ENCODE peak calls at places on chromosomes 1 and 21, in six cellular contexts. H is CD4-positive, alpha-beta T cell; R is upper lobe of right lung; B is thoracic aorta; A is heart left ventricle; G is pancreas. Z is an unnamed sample. For H3K9me3, the result is how much of the 10 kb centered on the place peaks cover.

GRCh38 chr1:78375996-78376395 is 114.8 kb upstream of the PTGFR start:
- DNase-seq in H (no peak), R (no peak), B (no peak), A (no peak), G (no peak), Z (no peak)

GRCh38 chr1:55965981-55966461 is 613.3 kb downstream of the PLPP3 start:
- DNase-seq in H (no peak), R (no peak), B (no peak), A (no peak), G (no peak), Z (no peak)

GRCh38 chr1:72845342-72845741 is 563.0 kb upstream of the NEGR1 start:
- DNase-seq in H (no peak), R (no peak), B (no peak), A (no peak), G (no peak), Z (no peak)

GRCh38 chr1:22078133-22078532 is 25.6 kb downstream of the CDC42 start:
- DNase-seq in H (no peak), R (no peak), B (no peak), A (no peak), G (no peak), Z (no peak)

GRCh38 chr1:200590001-200590400 is 30.6 kb downstream of the KIF14 start:
- DNase-seq in H (no peak), R (no peak), B (no peak), A (no peak), G (no peak), Z (no peak)

GRCh38 chr1:214425101-214425500 is 126.3 kb downstream of the PTPN14 start:
- DNase-seq in H (no peak), R (no peak), B (no peak), A (no peak), G (no peak), Z (no peak)

GRCh38 chr1:37999434-38000232 is 5.7 kb downstream of the FHL3 start:
- DNase-seq in H (no peak), R (no peak), B (no peak), A (peak), G (no peak), Z (no peak)

GRCh38 chr1:150973258-150973825 is 1.3 kb downstream of the CERS2 start:
- DNase-seq in H (no peak), R (peak), B (no peak), A (no peak), G (peak), Z (no peak)

GRCh38 chr21:44739316-44739715 is 27.9 kb upstream of the TSPEAR start:
- DNase-seq in H (no peak), R (no peak), B (no peak), A (no peak), G (no peak), Z (no peak)

GRCh38 chr1:45803299-45803780 is at the start of gene MAST2:
- DNase-seq in H (peak), R (peak), B (peak), A (peak), G (peak), Z (peak)

GRCh38 chr1:114229368-114229767 is 75.7 kb upstream of the SYT6 start:
- DNase-seq in H (no peak), R (no peak), B (no peak), A (no peak), G (no peak), Z (no peak)

GRCh38 chr1:7525664-7526063 is 245.4 kb upstream of the VAMP3 start:
- DNase-seq in H (no peak), R (no peak), B (no peak), A (no peak), G (no peak), Z (no peak)

GRCh38 chr1:33497410-33497809 is 25.0 kb downstream of the ZSCAN20 start:
- DNase-seq in H (no peak), R (no peak), B (no peak), A (no peak), G (no peak), Z (no peak)
- H3K9me3 ChIP-seq in H (under half), R (under half), B (under half), A (under half), G (under half), Z (under half)

GRCh38 chr1:248231117-248231516 is at the start of gene OR2M4:
- DNase-seq in H (no peak), R (no peak), B (no peak), A (no peak), G (no peak), Z (no peak)
- H3K9me3 ChIP-seq in H (under half), R (under half), B (under half), A (under half), G (under half), Z (under half)

GRCh38 chr1:247165674-247166073 is 6.1 kb downstream of the ZNF124 start:
- DNase-seq in H (no peak), R (no peak), B (no peak), A (no peak), G (no peak), Z (no peak)

DNA sequence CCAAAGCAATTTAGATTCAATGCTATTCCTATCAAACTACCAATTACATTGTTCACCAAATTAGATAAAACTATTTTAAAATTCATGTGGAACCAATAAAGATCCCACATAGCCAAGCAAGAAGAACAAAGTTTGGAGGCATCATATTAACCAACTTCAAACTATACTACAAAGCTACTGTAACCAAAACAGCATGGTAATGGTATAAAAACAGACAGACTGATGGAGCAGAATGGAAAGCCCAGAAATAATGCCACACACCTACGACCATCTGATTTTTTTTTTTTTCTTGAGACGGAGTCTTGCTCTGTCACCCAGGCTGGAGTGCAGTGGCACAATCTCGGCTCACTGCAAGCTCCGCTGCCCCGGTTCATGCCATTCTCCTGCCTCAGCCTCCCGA is 7.1 kb downstream of the ZNF124 start:
- DNase-seq in H (no peak), R (no peak), B (no peak), A (no peak), G (no peak), Z (no peak)
- H3K9me3 ChIP-seq in H (half or more), R (half or more), B (under half), A (under half), G (under half), Z (under half)

DNA sequence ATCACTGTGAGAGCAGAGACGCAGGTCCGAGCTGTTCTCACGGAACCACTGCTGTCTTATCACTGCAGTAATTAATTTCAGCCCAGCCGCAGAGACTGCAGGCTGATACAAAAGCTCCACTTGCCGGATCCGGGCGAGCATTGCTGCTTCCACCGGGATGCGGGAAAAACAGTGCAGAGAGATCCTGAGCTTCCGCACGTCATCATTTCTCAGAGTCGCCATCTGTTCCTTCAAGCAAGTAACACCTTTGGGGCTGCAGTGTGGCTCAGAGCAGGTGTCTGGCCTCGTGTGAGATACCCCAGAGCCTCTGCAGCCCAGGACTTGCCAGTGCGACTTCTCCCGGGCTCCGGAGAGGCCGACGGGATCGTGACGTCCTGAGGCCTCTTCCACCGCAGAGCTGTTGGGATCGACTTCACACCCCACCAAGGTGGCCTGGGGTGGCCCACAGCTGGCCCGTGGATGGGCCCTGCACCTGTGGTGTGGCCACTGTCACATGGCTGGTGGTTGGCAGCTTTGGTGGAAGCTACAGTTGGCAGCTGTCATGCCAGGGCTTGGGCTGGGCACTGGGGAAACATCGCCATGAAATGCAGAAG is 92.4 kb upstream of the ACTRT2 start:
- DNase-seq in H (no peak), R (no peak), B (no peak), A (no peak), G (no peak), Z (no peak)
- H3K9me3 ChIP-seq in H (under half), R (under half), B (under half), A (under half), G (under half), Z (under half)

DNA sequence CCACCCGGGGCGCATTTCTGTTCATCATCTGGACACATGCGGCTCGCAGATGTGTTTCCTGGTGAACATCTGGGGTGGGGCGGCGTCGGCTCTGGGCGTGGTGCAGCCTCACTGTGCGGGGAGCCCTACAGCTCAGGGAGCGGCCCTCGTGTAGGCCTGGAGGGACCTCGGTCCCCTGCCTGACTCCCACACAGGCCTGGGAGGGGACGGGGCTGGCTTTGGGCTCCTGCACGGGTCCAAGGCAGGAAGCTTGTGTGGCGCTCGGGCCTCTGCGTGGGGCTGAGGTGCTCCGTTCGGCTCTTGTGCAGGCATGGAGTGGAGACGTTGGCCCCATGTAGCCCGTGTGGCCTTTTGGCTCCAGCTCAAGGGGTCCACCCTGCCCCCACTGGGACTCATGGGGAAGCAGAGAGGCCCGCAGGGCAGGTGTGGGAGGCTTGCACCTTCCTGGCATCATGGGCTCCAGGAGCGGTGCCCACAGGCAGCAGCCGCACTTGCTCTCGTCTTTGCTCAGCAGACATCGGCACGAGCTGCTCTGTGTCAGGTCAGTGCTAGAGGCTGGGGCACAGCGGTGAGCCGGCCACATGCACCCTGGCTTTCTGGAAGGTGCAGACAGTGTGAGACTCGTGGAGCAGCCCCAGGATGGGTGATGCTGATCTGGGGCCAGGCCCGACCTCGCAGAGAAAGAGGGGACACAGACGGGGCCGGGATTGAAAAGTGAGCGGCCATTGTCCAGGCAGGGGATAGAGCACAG is 90.1 kb upstream of the ACTRT2 start:
- DNase-seq in H (no peak), R (no peak), B (no peak), A (no peak), G (no peak), Z (no peak)
- H3K9me3 ChIP-seq in H (under half), R (under half), B (under half), A (under half), G (under half), Z (under half)